ENCODE peak calls at places on chromosomes 6 and 20, in seven cellular contexts. G, S, I, U, A, Q and Y are unnamed samples.

GRCh38 chr6:53111865-53112264 is 36.8 kb downstream of the GCM1 start:
- DNase-seq in I (no peak), Q (no peak), U (no peak), A (no peak), G (no peak), S (no peak), Y (no peak)

GRCh38 chr20:50624351-50625016 is 66.9 kb downstream of the RIPOR3 start:
- DNase-seq in G (no peak), A (peak; percentile 43), U (no peak), I (peak; percentile 57), Q (no peak), S (peak; percentile 89), Y (peak; percentile 12)

GRCh38 chr20:31985152-31985551 is 17.2 kb downstream of the XKR7 start:
- DNase-seq in U (no peak), A (no peak), S (no peak), Q (no peak), G (no peak), I (no peak), Y (no peak)

GRCh38 chr6:63685453-63686379 is 50.1 kb downstream of the PHF3 start:
- DNase-seq in Q (no peak), S (no peak), G (no peak), U (no peak), I (no peak), A (no peak), Y (no peak)

GRCh38 chr6:112639436-112639835 is 292.3 kb downstream of the RFPL4B start:
- DNase-seq in G (peak; percentile 84), A (no peak), S (no peak), U (no peak), Q (no peak), I (no peak), Y (no peak)

GRCh38 chr6:18441253-18441979 is 54.3 kb downstream of the RNF144B start:
- DNase-seq in G (no peak), A (no peak), Q (no peak), U (no peak), I (no peak), S (no peak), Y (no peak)

GRCh38 chr6:102517506-102517905 is 1124.0 kb downstream of the GRIK2 start:
- DNase-seq in G (no peak), U (no peak), A (no peak), Q (no peak), I (no peak), S (no peak), Y (no peak)

GRCh38 chr20:8535403-8536003 is 403.4 kb downstream of the PLCB1 start:
- DNase-seq in S (no peak), U (no peak), Q (no peak), A (no peak), G (no peak), I (no peak), Y (peak; percentile 7)

GRCh38 chr6:37882724-37883413 is 63.3 kb downstream of the ZFAND3 start:
- DNase-seq in G (peak; percentile 82), Q (no peak), U (no peak), S (no peak), I (no peak), A (no peak), Y (no peak)

GRCh38 chr20:31630187-31630790 is 7.4 kb upstream of the COX4I2 start:
- DNase-seq in Q (no peak), S (no peak), G (no peak), U (no peak), A (no peak), I (no peak), Y (peak; percentile 80)

GRCh38 chr6:136979206-136979605 is 57.1 kb downstream of the SLC35D3 start:
- DNase-seq in A (no peak), Q (no peak), U (no peak), S (no peak), I (no peak), G (no peak), Y (no peak)